ENCODE peak calls at places on chromosomes 2 and 18, in seven cellular contexts. P, I, B, L, A, X and N are unnamed samples.

GRCh38 chr2:96315400-96316071 is 9.6 kb upstream of the ITPRIPL1 start:
- DNase-seq in X (peak), P (no peak), I (no peak), B (peak), A (no peak), L (no peak), N (no peak)

GRCh38 chr2:120441744-120442471 is 96.0 kb downstream of the INHBB start:
- DNase-seq in L (no peak), P (peak), A (no peak), X (no peak), B (no peak), I (no peak), N (peak)

GRCh38 chr2:74849228-74849892 is 15.4 kb downstream of the HK2 start:
- DNase-seq in P (no peak), I (no peak), B (no peak), X (peak), L (no peak), A (no peak), N (no peak)

GRCh38 chr2:109148347-109148746 is 19.3 kb downstream of the SH3RF3 start:
- DNase-seq in B (peak), I (no peak), L (no peak), X (no peak), P (no peak), A (no peak), N (no peak)

GRCh38 chr2:8134105-8134903 is 547.6 kb upstream of the ID2 start:
- DNase-seq in B (no peak), A (no peak), L (no peak), P (no peak), I (no peak), X (no peak), N (no peak)

GRCh38 chr2:240205763-240206162 is 65.3 kb upstream of the OTOS start:
- DNase-seq in L (no peak), A (no peak), I (no peak), P (no peak), B (no peak), X (no peak), N (no peak)

GRCh38 chr2:52810460-52810859 is 957.1 kb upstream of the CHAC2 start:
- DNase-seq in B (peak), X (no peak), A (no peak), L (no peak), I (no peak), P (no peak), N (no peak)

GRCh38 chr18:70005580-70005979 is 57.9 kb upstream of the CD226 start:
- DNase-seq in I (no peak), X (no peak), A (no peak), B (no peak), P (no peak), L (no peak), N (no peak)

GRCh38 chr18:45081579-45082181 is 401.0 kb downstream of the SETBP1 start:
- DNase-seq in P (no peak), X (no peak), A (no peak), B (peak), L (no peak), I (no peak), N (no peak)

GRCh38 chr18:46466236-46467160 is 190.5 kb downstream of the LOXHD1 start:
- DNase-seq in X (no peak), A (no peak), P (no peak), L (no peak), I (no peak), B (no peak), N (no peak)